ENCODE peak calls at places on chromosomes 11 and 22, in five cellular contexts. G is neuronal stem cell, K is IMR-90, J is H1, M is mesenchymal stem cell. T is an unnamed sample.

GRCh38 chr11:72569966-72570892 is 104.0 kb downstream of the PDE2A start:
- DNase-seq in G (no peak), K (peak; percentile 66), J (no peak), M (peak; percentile 45), T (peak; percentile 19)

GRCh38 chr22:25048659-25049657 is 96.4 kb downstream of the KIAA1671 start:
- DNase-seq in G (peak; percentile 52), K (peak; percentile 23), J (no peak), M (peak; percentile 61), T (peak; percentile 75)

GRCh38 chr22:43504666-43505261 is 93.0 kb downstream of the MPPED1 start:
- DNase-seq in G (no peak), K (no peak), J (no peak), M (no peak), T (no peak)

GRCh38 chr11:88704505-88704904 is 361.3 kb downstream of the GRM5 start:
- DNase-seq in G (peak; percentile 8), K (peak; percentile 5), J (no peak), M (no peak), T (no peak)

GRCh38 chr11:10538924-10539323 is 2.1 kb downstream of the RNF141 start:
- DNase-seq in G (no peak), K (no peak), J (no peak), M (no peak), T (no peak)

GRCh38 chr11:45097721-45098493 is 48.5 kb upstream of the PRDM11 start:
- DNase-seq in G (peak; percentile 89), K (peak; percentile 56), J (no peak), M (peak; percentile 72), T (peak; percentile 84)

GRCh38 chr11:14045417-14045816 is 82.9 kb downstream of the SPON1 start:
- DNase-seq in G (no peak), K (no peak), J (no peak), M (no peak), T (no peak)

GRCh38 chr11:122920579-122920978 is 38.0 kb downstream of the JHY start:
- DNase-seq in G (peak; percentile 15), K (no peak), J (no peak), M (no peak), T (peak; percentile 36)

GRCh38 chr11:47786373-47786772 is 19.2 kb upstream of the FNBP4 start:
- DNase-seq in G (no peak), K (peak; percentile 50), J (no peak), M (peak; percentile 13), T (no peak)

GRCh38 chr11:123690490-123690889 is 36.1 kb upstream of the SCN3B start:
- DNase-seq in G (no peak), K (peak; percentile 63), J (no peak), M (no peak), T (no peak)

GRCh38 chr11:92050305-92050704 is 174.3 kb upstream of the FAT3 start:
- DNase-seq in G (no peak), K (no peak), J (no peak), M (no peak), T (no peak)

GRCh38 chr11:97751405-97751804 is 1269.3 kb upstream of the CNTN5 start:
- DNase-seq in G (no peak), K (no peak), J (no peak), M (no peak), T (no peak)

GRCh38 chr11:44016129-44016528 is 31.7 kb upstream of the ACCSL start:
- DNase-seq in G (no peak), K (peak; percentile 67), J (no peak), M (peak; percentile 89), T (peak; percentile 22)

GRCh38 chr11:127017482-127017881 is 16.9 kb upstream of the KIRREL3 start:
- DNase-seq in G (peak; percentile 44), K (peak; percentile 93), J (no peak), M (peak; percentile 42), T (peak; percentile 52)

GRCh38 chr22:49197500-49197899 is 630.2 kb downstream of the BRD1 start:
- DNase-seq in G (no peak), K (no peak), J (peak; percentile 17), M (no peak), T (peak; percentile 50)

GRCh38 chr11:109121173-109121938 is 300.6 kb upstream of the C11orf87 start:
- DNase-seq in G (no peak), K (no peak), J (no peak), M (no peak), T (no peak)

GRCh38 chr22:32839776-32840571 is 38.5 kb downstream of the TIMP3 start:
- DNase-seq in G (no peak), K (peak; percentile 41), J (no peak), M (peak; percentile 69), T (no peak)

GRCh38 chr11:65224939-65225283 is 36.9 kb upstream of the POLA2 start:
- DNase-seq in G (no peak), K (peak; percentile 79), J (no peak), M (peak; percentile 88), T (peak; percentile 55)

GRCh38 chr22:40310081-40310770 is 36.1 kb upstream of the ADSL start:
- DNase-seq in G (no peak), K (peak; percentile 93), J (no peak), M (peak; percentile 76), T (no peak)

GRCh38 chr11:26470992-26471391 is 101.1 kb downstream of the MUC15 start:
- DNase-seq in G (no peak), K (no peak), J (no peak), M (no peak), T (no peak)

GRCh38 chr22:49367016-49367697 is 460.5 kb downstream of the BRD1 start:
- DNase-seq in G (no peak), K (no peak), J (no peak), M (no peak), T (no peak)

GRCh38 chr11:62539238-62539925 is 7.2 kb downstream of the AHNAK start:
- DNase-seq in G (no peak), K (peak; percentile 93), J (no peak), M (peak; percentile 77), T (no peak)

GRCh38 chr11:67532889-67533288 is 9.6 kb upstream of the CABP2 start:
- DNase-seq in G (no peak), K (no peak), J (no peak), M (no peak), T (no peak)

GRCh38 chr11:89293966-89294679 is 116.4 kb downstream of the TYR start:
- DNase-seq in G (peak; percentile 17), K (peak; percentile 12), J (peak; percentile 25), M (peak; percentile 21), T (peak; percentile 72)

GRCh38 chr22:39873963-39874362 is 19.6 kb downstream of the ENTHD1 start:
- DNase-seq in G (no peak), K (no peak), J (no peak), M (no peak), T (no peak)

GRCh38 chr11:79503028-79503427 is 62.2 kb upstream of the TENM4 start:
- DNase-seq in G (no peak), K (no peak), J (no peak), M (no peak), T (no peak)

GRCh38 chr11:33674035-33674814 is 26.4 kb downstream of the C11orf91 start:
- DNase-seq in G (no peak), K (peak; percentile 86), J (no peak), M (no peak), T (no peak)

GRCh38 chr11:128548655-128549255 is 38.6 kb downstream of the ETS1 start:
- DNase-seq in G (no peak), K (peak; percentile 32), J (no peak), M (peak; percentile 76), T (no peak)
- H2BK15ac ChIP-seq in G (no peak overlapping the region), K (no peak overlapping the region), J (no peak overlapping the region), M (peak overlapping the region; percentile 82), T (no peak overlapping the region)

GRCh38 chr11:7906481-7906880 is 24.6 kb downstream of the OR10A6 start:
- DNase-seq in G (no peak), K (no peak), J (no peak), M (no peak), T (no peak)

GRCh38 chr11:7905549-7905948 is 25.5 kb downstream of the OR10A6 start:
- DNase-seq in G (no peak), K (no peak), J (no peak), M (no peak), T (no peak)

GRCh38 chr11:7904910-7905309 is 26.2 kb downstream of the OR10A6 start:
- DNase-seq in G (no peak), K (peak; percentile 69), J (no peak), M (no peak), T (no peak)

GRCh38 chr11:7905961-7906429 is 25.1 kb downstream of the OR10A6 start:
- DNase-seq in G (no peak), K (no peak), J (no peak), M (no peak), T (peak; percentile 59)

GRCh38 chr11:7907121-7907520 is 23.9 kb downstream of the OR10A6 start:
- DNase-seq in G (no peak), K (no peak), J (no peak), M (no peak), T (no peak)
- H2BK15ac ChIP-seq in G (no peak overlapping the region), K (peak overlapping the region; percentile 45), J (no peak overlapping the region), M (no peak overlapping the region), T (no peak overlapping the region)

DNA sequence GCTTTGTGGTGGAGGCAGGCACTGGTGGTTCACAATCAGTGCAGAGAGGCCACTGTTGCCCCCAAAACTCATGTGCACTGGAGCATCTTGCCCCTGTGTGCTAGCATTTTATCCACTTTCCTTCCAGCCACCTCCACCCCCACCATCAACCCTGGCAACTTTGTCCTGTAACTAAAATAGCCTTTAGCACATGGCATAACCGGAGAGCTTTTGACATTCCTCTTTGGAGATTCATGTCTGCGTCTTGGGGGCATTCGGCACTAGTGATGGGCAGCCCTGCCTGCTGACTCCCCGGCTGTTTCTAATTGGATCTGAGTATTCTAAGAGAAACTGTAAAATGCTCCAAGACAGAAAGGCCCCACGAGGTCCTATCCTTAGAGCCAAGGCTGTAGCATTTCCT is 15.8 kb downstream of the SHISA8 start:
- DNase-seq in G (no peak), K (no peak), J (no peak), M (no peak), T (no peak)
- H2BK15ac ChIP-seq in G (no peak overlapping the region), K (no peak overlapping the region), J (no peak overlapping the region), M (no peak overlapping the region), T (no peak overlapping the region)

GRCh38 chr22:30607939-30608338 is 965 bp downstream of the TCN2 start:
- DNase-seq in G (no peak), K (no peak), J (no peak), M (no peak), T (no peak)
- H2BK15ac ChIP-seq in G (peak overlapping the region; percentile 90), K (no peak overlapping the region), J (no peak overlapping the region), M (peak overlapping the region; percentile 55), T (no peak overlapping the region)

DNA sequence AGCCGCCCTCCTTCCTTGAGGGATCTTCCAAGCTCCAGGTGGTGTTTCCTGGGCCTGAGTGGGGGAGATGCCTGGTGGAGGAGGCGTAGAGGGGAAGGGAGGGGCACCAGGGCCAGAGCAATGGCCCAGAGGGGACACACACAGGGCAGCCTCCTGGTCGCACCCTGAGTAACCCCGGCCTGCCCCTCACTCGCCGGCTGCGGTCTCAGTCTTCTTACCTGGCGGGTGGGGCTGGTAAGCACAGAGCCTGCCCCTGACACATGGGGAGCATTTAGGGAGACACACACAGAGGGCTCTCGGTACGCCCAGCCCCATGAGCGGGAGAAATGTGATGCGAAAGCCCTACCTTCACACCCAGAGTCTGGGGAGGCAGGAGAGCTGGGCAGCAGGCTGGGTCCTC is 23.9 kb downstream of the IGF2 start:
- DNase-seq in G (no peak), K (no peak), J (no peak), M (no peak), T (no peak)
- H2BK15ac ChIP-seq in G (no peak overlapping the region), K (no peak overlapping the region), J (no peak overlapping the region), M (no peak overlapping the region), T (no peak overlapping the region)

T was measured in H9.